ENCODE peak calls at places on chromosomes 5 and 9, in eight cellular contexts. K, N, Z, X, C, E, M and J are unnamed samples.

GRCh38 chr9:114311571-114312512 is 11.1 kb upstream of the ORM1 start:
- DNase-seq in K (no peak), N (no peak), Z (no peak), X (no peak), C (no peak), E (no peak), M (no peak), J (no peak)

GRCh38 chr5:133368009-133368408 is 244.3 kb downstream of the FSTL4 start:
- DNase-seq in K (no peak), N (no peak), Z (no peak), X (no peak), C (no peak), E (no peak), M (no peak), J (no peak)

GRCh38 chr5:133996683-133997252 is 8.0 kb downstream of the VDAC1 start:
- DNase-seq in K (no peak), N (no peak), Z (no peak), X (no peak), C (no peak), E (no peak), M (no peak), J (no peak)

GRCh38 chr5:146645382-146645781 is 129.4 kb upstream of the GPR151 start:
- DNase-seq in K (no peak), N (no peak), Z (no peak), X (no peak), C (no peak), E (no peak), M (no peak), J (no peak)

GRCh38 chr5:140671472-140672210 is 1.7 kb downstream of the DND1 start:
- DNase-seq in K (no peak), N (no peak), Z (no peak), X (no peak), C (no peak), E (no peak), M (no peak), J (no peak)

GRCh38 chr9:134226221-134226930 is 62.0 kb upstream of the RNU6ATAC start:
- DNase-seq in K (peak; percentile 39), N (no peak), Z (no peak), X (peak; percentile 26), C (no peak), E (no peak), M (peak; percentile 37), J (no peak)

GRCh38 chr9:104911029-104911607 is 16.8 kb downstream of the ABCA1 start:
- DNase-seq in K (no peak), N (no peak), Z (no peak), X (no peak), C (no peak), E (no peak), M (peak; percentile 42), J (no peak)

GRCh38 chr5:107672212-107673105 is 1.7 kb upstream of the EFNA5 start:
- DNase-seq in K (peak; percentile 85), N (peak; percentile 33), Z (no peak), X (peak; percentile 96), C (peak; percentile 3), E (no peak), M (peak; percentile 89), J (peak; percentile 65)

GRCh38 chr9:133973791-133974630 is 18.1 kb downstream of the VAV2 start:
- DNase-seq in K (no peak), N (no peak), Z (no peak), X (no peak), C (no peak), E (no peak), M (no peak), J (no peak)

GRCh38 chr5:133396187-133396621 is 216.1 kb downstream of the FSTL4 start:
- DNase-seq in K (no peak), N (no peak), Z (no peak), X (peak; percentile 40), C (no peak), E (no peak), M (no peak), J (no peak)

GRCh38 chr5:34959323-34959722 is 30.0 kb downstream of the DNAJC21 start:
- DNase-seq in K (no peak), N (no peak), Z (peak; percentile 3), X (no peak), C (no peak), E (peak; percentile 35), M (peak; percentile 57), J (no peak)

GRCh38 chr5:161378701-161379100 is 167.8 kb downstream of the GABRB2 start:
- DNase-seq in K (no peak), N (no peak), Z (no peak), X (no peak), C (no peak), E (no peak), M (no peak), J (no peak)

GRCh38 chr5:1172007-1172581 is 29.3 kb upstream of the SLC6A19 start:
- DNase-seq in K (no peak), N (no peak), Z (no peak), X (no peak), C (no peak), E (no peak), M (no peak), J (no peak)

GRCh38 chr9:97555164-97555563 is 53.7 kb downstream of the TMOD1 start:
- DNase-seq in K (no peak), N (no peak), Z (no peak), X (peak; percentile 43), C (no peak), E (no peak), M (no peak), J (no peak)

GRCh38 chr5:60092671-60093422 is 199.3 kb upstream of the PDE4D start:
- DNase-seq in K (no peak), N (no peak), Z (no peak), X (no peak), C (no peak), E (peak; percentile 27), M (peak; percentile 95), J (no peak)

GRCh38 chr9:112917987-112918362 is 27.3 kb upstream of the SLC46A2 start:
- DNase-seq in K (no peak), N (no peak), Z (no peak), X (no peak), C (no peak), E (no peak), M (no peak), J (no peak)

GRCh38 chr9:114588671-114589526 is 1.3 kb downstream of the ATP6V1G1 start:
- DNase-seq in K (no peak), N (no peak), Z (no peak), X (no peak), C (no peak), E (no peak), M (peak; percentile 61), J (no peak)

GRCh38 chr5:23157169-23157568 is 304.0 kb upstream of the CDH12 start:
- DNase-seq in K (no peak), N (no peak), Z (no peak), X (no peak), C (no peak), E (no peak), M (no peak), J (no peak)

GRCh38 chr5:180035532-180035931 is 36.0 kb downstream of the RNF130 start:
- DNase-seq in K (no peak), N (no peak), Z (no peak), X (no peak), C (no peak), E (no peak), M (no peak), J (no peak)

GRCh38 chr9:136359774-136360718 is 3.5 kb downstream of the DNLZ start:
- DNase-seq in K (no peak), N (no peak), Z (no peak), X (no peak), C (no peak), E (no peak), M (no peak), J (no peak)

GRCh38 chr9:129655142-129655541 is 10.3 kb upstream of the PRRX2 start:
- DNase-seq in K (no peak), N (no peak), Z (no peak), X (no peak), C (no peak), E (no peak), M (no peak), J (no peak)

GRCh38 chr9:76396144-76396543 is 1.9 kb upstream of the RFK start:
- DNase-seq in K (no peak), N (no peak), Z (no peak), X (no peak), C (no peak), E (no peak), M (no peak), J (no peak)

GRCh38 chr9:35903049-35903448 is 3.0 kb upstream of the HRCT1 start:
- DNase-seq in K (no peak), N (peak; percentile 10), Z (no peak), X (peak; percentile 65), C (peak; percentile 27), E (peak; percentile 22), M (peak; percentile 56), J (no peak)

GRCh38 chr9:121887553-121888437 is 205.3 kb downstream of the TTLL11 start:
- DNase-seq in K (no peak), N (no peak), Z (no peak), X (peak; percentile 86), C (no peak), E (no peak), M (peak; percentile 86), J (no peak)

GRCh38 chr9:128556276-128556675 is 3.9 kb downstream of the SPTAN1 start:
- DNase-seq in K (no peak), N (no peak), Z (no peak), X (no peak), C (no peak), E (no peak), M (no peak), J (no peak)

GRCh38 chr5:43008369-43009158 is 31.6 kb downstream of the ANXA2R start:
- DNase-seq in K (no peak), N (peak; percentile 47), Z (peak; percentile 85), X (peak; percentile 98), C (peak; percentile 90), E (peak; percentile 80), M (peak; percentile 92), J (peak; percentile 46)

GRCh38 chr5:392431-392988 is 50.5 kb upstream of the EXOC3 start:
- DNase-seq in K (no peak), N (no peak), Z (peak; percentile 94), X (peak; percentile 30), C (peak; percentile 26), E (no peak), M (peak; percentile 77), J (no peak)

GRCh38 chr9:83299556-83299955 is 236.6 kb upstream of the RASEF start:
- DNase-seq in K (no peak), N (no peak), Z (no peak), X (no peak), C (no peak), E (no peak), M (peak; percentile 46), J (no peak)